ENCODE peak calls at places on chromosome 9, in nine cellular contexts. M is naive B cell; D is renal cortical epithelial cell; F is ovary; K is activated T-helper 1 cell treated with anti-CD3 and anti-CD28 coated beads, Interleukin-2, amount 50 U/mL, for 16 hours; X is NCI-H345; S is NAMALWA; G is stimulated activated CD8-positive, alpha-beta memory T cell treated with anti-CD3 and anti-CD28 coated beads, Interleukin-2, amount 100 ng/mL, for 1 hour; T is NCI-H460. B is an unnamed sample.

GRCh38 chr9:111730937-111731567 is 63.7 kb downstream of the SHOC1 start:
- DNase-seq in D (peak), F (no peak), X (no peak), K (no peak), S (no peak), M (no peak), G (no peak), T (no peak), B (no peak)

GRCh38 chr9:134132208-134132870 is 3.5 kb upstream of the WDR5 start:
- DNase-seq in K (no peak), M (no peak), G (no peak), S (no peak), F (no peak), T (no peak), X (no peak), D (no peak), B (no peak)

GRCh38 chr9:93296889-93297480 is 113.0 kb downstream of the WNK2 start:
- DNase-seq in D (no peak), F (peak), G (no peak), X (no peak), S (no peak), M (no peak), K (no peak), T (no peak), B (no peak)

GRCh38 chr9:114410910-114411309 is 23.1 kb upstream of the AKNA start:
- DNase-seq in M (no peak), X (no peak), T (no peak), D (no peak), G (no peak), S (no peak), F (no peak), K (no peak), B (no peak)

GRCh38 chr9:14212116-14212515 is 101.8 kb downstream of the NFIB start:
- DNase-seq in S (no peak), K (no peak), M (no peak), T (no peak), F (no peak), G (no peak), X (no peak), D (peak), B (no peak)

GRCh38 chr9:11871832-11872231 is 821.4 kb upstream of the TYRP1 start:
- DNase-seq in T (no peak), F (no peak), X (no peak), G (no peak), M (no peak), S (no peak), D (no peak), K (no peak), B (no peak)

GRCh38 chr9:113566011-113566711 is 102.6 kb downstream of the RGS3 start:
- DNase-seq in T (no peak), D (no peak), S (no peak), X (no peak), M (no peak), K (no peak), G (no peak), F (no peak), B (peak)

GRCh38 chr9:138074516-138074915 is 196.9 kb downstream of the CACNA1B start:
- DNase-seq in D (no peak), M (no peak), T (no peak), F (no peak), K (no peak), X (no peak), S (no peak), G (no peak), B (peak)

GRCh38 chr9:37971107-37971459 is 67.2 kb upstream of the SLC25A51 start:
- DNase-seq in G (no peak), F (no peak), S (no peak), K (no peak), X (no peak), T (no peak), M (no peak), D (no peak), B (peak)

GRCh38 chr9:107127608-107128007 is 155.5 kb upstream of the RAD23B start:
- DNase-seq in X (no peak), D (no peak), S (peak), M (no peak), G (no peak), F (no peak), K (no peak), T (no peak), B (no peak)

GRCh38 chr9:38707885-38708640 is 11.9 kb downstream of the FAM240B start:
- DNase-seq in D (no peak), T (no peak), M (no peak), K (no peak), F (no peak), G (no peak), S (peak), X (peak), B (no peak)

GRCh38 chr9:131304676-131305366 is 15.3 kb downstream of the PLPP7 start:
- DNase-seq in K (no peak), T (no peak), X (no peak), D (no peak), M (no peak), S (no peak), F (no peak), G (no peak), B (no peak)

GRCh38 chr9:134600836-134601638 is 40.6 kb upstream of the COL5A1 start:
- DNase-seq in K (no peak), M (no peak), S (no peak), D (no peak), G (no peak), T (no peak), X (no peak), F (no peak), B (no peak)

GRCh38 chr9:21558627-21559401 is 76.7 kb upstream of the IFNE start:
- DNase-seq in D (no peak), T (no peak), M (no peak), X (no peak), F (no peak), S (no peak), K (no peak), G (no peak), B (peak)

GRCh38 chr9:113709721-113710120 is 166.4 kb upstream of the ZNF618 start:
- DNase-seq in G (no peak), F (no peak), S (no peak), D (no peak), T (no peak), K (no peak), X (no peak), M (no peak), B (no peak)

GRCh38 chr9:32378496-32378895 is 5.9 kb upstream of the ACO1 start:
- DNase-seq in K (no peak), F (no peak), T (peak), G (no peak), X (peak), S (peak), M (peak), D (peak), B (no peak)

GRCh38 chr9:93263334-93264229 is 79.6 kb downstream of the WNK2 start:
- DNase-seq in M (no peak), D (no peak), X (no peak), S (no peak), F (peak), K (no peak), G (no peak), T (no peak), B (no peak)

GRCh38 chr9:83509372-83509771 is 28.8 kb downstream of the FRMD3 start:
- DNase-seq in M (no peak), S (no peak), T (no peak), X (no peak), G (no peak), D (peak), F (no peak), K (no peak), B (no peak)

GRCh38 chr9:89427621-89428221 is 70.2 kb downstream of the SEMA4D start:
- DNase-seq in X (no peak), G (peak), K (peak), D (no peak), M (no peak), S (no peak), T (no peak), F (no peak), B (no peak)

GRCh38 chr9:92480332-92480771 is 2.0 kb downstream of the ASPN start:
- DNase-seq in T (no peak), M (no peak), K (no peak), G (no peak), S (no peak), F (no peak), X (no peak), D (peak), B (no peak)

GRCh38 chr9:99368341-99369326 is 146.6 kb downstream of the SEC61B start:
- DNase-seq in K (no peak), S (no peak), F (peak), X (no peak), G (no peak), D (peak), M (peak), T (no peak), B (no peak)

GRCh38 chr9:5099466-5099865 is 86.0 kb downstream of the INSL6 start:
- DNase-seq in X (no peak), S (no peak), M (no peak), G (no peak), D (peak), K (no peak), F (no peak), T (no peak), B (no peak)

GRCh38 chr9:70954126-70954525 is 167.3 kb downstream of the TRPM3 start:
- DNase-seq in D (peak), G (no peak), S (no peak), X (no peak), M (no peak), K (no peak), F (no peak), T (no peak), B (no peak)

GRCh38 chr9:7983361-7983974 is 183.9 kb upstream of the DMAC1 start:
- DNase-seq in K (no peak), T (no peak), M (no peak), X (peak), G (no peak), S (no peak), F (no peak), D (no peak), B (no peak)

GRCh38 chr9:72579880-72580570 is 58.6 kb downstream of the TMC1 start:
- DNase-seq in D (no peak), S (no peak), K (no peak), F (no peak), G (no peak), T (no peak), M (no peak), X (no peak), B (no peak)

GRCh38 chr9:110282023-110282766 is 25.9 kb upstream of the TXN start:
- DNase-seq in G (no peak), F (no peak), D (peak), M (no peak), K (no peak), S (no peak), X (no peak), T (no peak), B (no peak)

GRCh38 chr9:125428060-125428481 is 166.4 kb downstream of the GAPVD1 start:
- DNase-seq in G (no peak), T (peak), S (peak), D (no peak), F (no peak), M (peak), X (no peak), K (no peak), B (peak)

GRCh38 chr9:133134419-133135190 is 13.6 kb upstream of the RALGDS start:
- DNase-seq in S (no peak), G (no peak), T (no peak), X (no peak), K (no peak), F (no peak), M (no peak), D (no peak), B (no peak)

GRCh38 chr9:133956520-133957076 is 35.5 kb downstream of the VAV2 start:
- DNase-seq in D (peak), K (no peak), G (no peak), T (no peak), F (peak), X (no peak), M (no peak), S (no peak), B (no peak)

GRCh38 chr9:111961575-111961974 is 65.0 kb downstream of the UGCG start:
- DNase-seq in T (no peak), F (no peak), S (peak), X (peak), K (no peak), G (no peak), M (no peak), D (peak), B (no peak)

GRCh38 chr9:77848428-77848827 is 183.2 kb downstream of the GNAQ start:
- DNase-seq in F (no peak), X (no peak), T (no peak), M (no peak), S (no peak), G (no peak), D (no peak), K (no peak), B (no peak)

GRCh38 chr9:34985311-34985899 is 4.1 kb upstream of the DNAJB5 start:
- DNase-seq in F (no peak), G (no peak), S (peak), D (peak), X (peak), K (peak), T (peak), M (peak), B (no peak)

GRCh38 chr9:111917980-111918379 is 21.4 kb downstream of the UGCG start:
- DNase-seq in F (no peak), T (no peak), K (no peak), D (no peak), X (no peak), G (no peak), S (no peak), M (no peak), B (no peak)

GRCh38 chr9:115263731-115264130 is 145.8 kb upstream of the TNC start:
- DNase-seq in F (no peak), G (no peak), T (no peak), X (no peak), K (no peak), M (no peak), S (no peak), D (no peak), B (no peak)

GRCh38 chr9:114687034-114687433 is 5.0 kb upstream of the TEX48 start:
- DNase-seq in X (no peak), D (no peak), M (no peak), S (no peak), F (no peak), G (no peak), K (no peak), T (no peak), B (no peak)

GRCh38 chr9:112848316-112849151 is 42.1 kb downstream of the SLC46A2 start:
- DNase-seq in M (no peak), X (no peak), S (no peak), G (no peak), F (no peak), D (no peak), T (no peak), K (no peak), B (no peak)

GRCh38 chr9:127858041-127858512 is 3.6 kb upstream of the ENG start:
- DNase-seq in T (no peak), K (no peak), M (no peak), F (peak), X (peak), D (no peak), G (no peak), S (no peak), B (no peak)

B was measured in upper lobe of right lung.